ENCODE peak calls at places on chromosomes 3 and 15, in six cellular contexts. One of them, this sample, is unnamed.

GRCh38 chr3:59128685-59129084 is 78.9 kb upstream of the CFAP20DC start:
- DNase-seq in cardiac fibroblast: no peak
- DNase-seq in amniotic epithelial cell: no peak
- DNase-seq in transverse colon: no peak
- DNase-seq in GM10248: no peak
- DNase-seq in activated naive CD4-positive, alpha-beta T cell treated with Interleukin-2 at 50 U/mL for 16 hours: no peak
- DNase-seq in this sample: no peak

GRCh38 chr3:100386437-100387064 is 14.3 kb downstream of the TOMM70 start:
- DNase-seq in cardiac fibroblast: no peak
- DNase-seq in amniotic epithelial cell: peak
- DNase-seq in transverse colon: no peak
- DNase-seq in GM10248: no peak
- DNase-seq in activated naive CD4-positive, alpha-beta T cell treated with Interleukin-2 at 50 U/mL for 16 hours: no peak
- DNase-seq in this sample: no peak

GRCh38 chr3:140630866-140631265 is 47.0 kb upstream of the TRIM42 start:
- DNase-seq in cardiac fibroblast: peak
- DNase-seq in amniotic epithelial cell: peak
- DNase-seq in transverse colon: no peak
- DNase-seq in GM10248: no peak
- DNase-seq in activated naive CD4-positive, alpha-beta T cell treated with Interleukin-2 at 50 U/mL for 16 hours: no peak
- DNase-seq in this sample: no peak

GRCh38 chr15:85689729-85690128 is 105.0 kb downstream of the KLHL25 start:
- DNase-seq in cardiac fibroblast: peak
- DNase-seq in amniotic epithelial cell: peak
- DNase-seq in transverse colon: peak
- DNase-seq in GM10248: peak
- DNase-seq in activated naive CD4-positive, alpha-beta T cell treated with Interleukin-2 at 50 U/mL for 16 hours: peak
- DNase-seq in this sample: no peak

GRCh38 chr3:4493931-4494806 is 1.0 kb downstream of the ITPR1 start:
- DNase-seq in cardiac fibroblast: peak
- DNase-seq in amniotic epithelial cell: peak
- DNase-seq in transverse colon: peak
- DNase-seq in GM10248: no peak
- DNase-seq in activated naive CD4-positive, alpha-beta T cell treated with Interleukin-2 at 50 U/mL for 16 hours: peak
- DNase-seq in this sample: no peak

GRCh38 chr3:57983734-57984518 is 24.3 kb upstream of the FLNB start:
- DNase-seq in cardiac fibroblast: peak
- DNase-seq in amniotic epithelial cell: peak
- DNase-seq in transverse colon: peak
- DNase-seq in GM10248: peak
- DNase-seq in activated naive CD4-positive, alpha-beta T cell treated with Interleukin-2 at 50 U/mL for 16 hours: peak
- DNase-seq in this sample: peak

GRCh38 chr3:1087066-1087555 is 5.7 kb upstream of the CNTN6 start:
- DNase-seq in cardiac fibroblast: peak
- DNase-seq in amniotic epithelial cell: peak
- DNase-seq in transverse colon: no peak
- DNase-seq in GM10248: no peak
- DNase-seq in activated naive CD4-positive, alpha-beta T cell treated with Interleukin-2 at 50 U/mL for 16 hours: no peak
- DNase-seq in this sample: no peak

GRCh38 chr15:69478259-69478687 is 25.7 kb downstream of the RPLP1 start:
- DNase-seq in cardiac fibroblast: peak
- DNase-seq in amniotic epithelial cell: peak
- DNase-seq in transverse colon: peak
- DNase-seq in GM10248: peak
- DNase-seq in activated naive CD4-positive, alpha-beta T cell treated with Interleukin-2 at 50 U/mL for 16 hours: peak
- DNase-seq in this sample: peak

GRCh38 chr3:194740859-194741486 is 55.3 kb downstream of the FAM43A start:
- DNase-seq in cardiac fibroblast: peak
- DNase-seq in amniotic epithelial cell: peak
- DNase-seq in transverse colon: no peak
- DNase-seq in GM10248: no peak
- DNase-seq in activated naive CD4-positive, alpha-beta T cell treated with Interleukin-2 at 50 U/mL for 16 hours: no peak
- DNase-seq in this sample: no peak

GRCh38 chr3:170523248-170523647 is 62.6 kb downstream of the SLC7A14 start:
- DNase-seq in cardiac fibroblast: peak
- DNase-seq in amniotic epithelial cell: no peak
- DNase-seq in transverse colon: no peak
- DNase-seq in GM10248: no peak
- DNase-seq in activated naive CD4-positive, alpha-beta T cell treated with Interleukin-2 at 50 U/mL for 16 hours: no peak
- DNase-seq in this sample: no peak

GRCh38 chr15:98292442-98293240 is 332.1 kb downstream of the ARRDC4 start:
- DNase-seq in cardiac fibroblast: peak
- DNase-seq in amniotic epithelial cell: no peak
- DNase-seq in transverse colon: peak
- DNase-seq in GM10248: peak
- DNase-seq in activated naive CD4-positive, alpha-beta T cell treated with Interleukin-2 at 50 U/mL for 16 hours: no peak
- DNase-seq in this sample: peak

GRCh38 chr3:23068016-23068728 is 135.0 kb upstream of the UBE2E2 start:
- DNase-seq in cardiac fibroblast: no peak
- DNase-seq in amniotic epithelial cell: no peak
- DNase-seq in transverse colon: no peak
- DNase-seq in GM10248: no peak
- DNase-seq in activated naive CD4-positive, alpha-beta T cell treated with Interleukin-2 at 50 U/mL for 16 hours: no peak
- DNase-seq in this sample: no peak

GRCh38 chr3:102451556-102451955 is 16.7 kb downstream of the ZPLD1 start:
- DNase-seq in cardiac fibroblast: no peak
- DNase-seq in amniotic epithelial cell: no peak
- DNase-seq in transverse colon: no peak
- DNase-seq in GM10248: no peak
- DNase-seq in activated naive CD4-positive, alpha-beta T cell treated with Interleukin-2 at 50 U/mL for 16 hours: no peak
- DNase-seq in this sample: no peak

GRCh38 chr15:48627260-48627969 is 18.1 kb downstream of the FBN1 start:
- DNase-seq in cardiac fibroblast: peak
- DNase-seq in amniotic epithelial cell: peak
- DNase-seq in transverse colon: no peak
- DNase-seq in GM10248: no peak
- DNase-seq in activated naive CD4-positive, alpha-beta T cell treated with Interleukin-2 at 50 U/mL for 16 hours: no peak
- DNase-seq in this sample: no peak

GRCh38 chr3:78857494-78858111 is 910.2 kb downstream of the ROBO1 start:
- DNase-seq in cardiac fibroblast: peak
- DNase-seq in amniotic epithelial cell: peak
- DNase-seq in transverse colon: no peak
- DNase-seq in GM10248: no peak
- DNase-seq in activated naive CD4-positive, alpha-beta T cell treated with Interleukin-2 at 50 U/mL for 16 hours: no peak
- DNase-seq in this sample: no peak

GRCh38 chr3:72756900-72757299 is 91.3 kb downstream of the SHQ1 start:
- DNase-seq in cardiac fibroblast: no peak
- DNase-seq in amniotic epithelial cell: no peak
- DNase-seq in transverse colon: no peak
- DNase-seq in GM10248: peak
- DNase-seq in activated naive CD4-positive, alpha-beta T cell treated with Interleukin-2 at 50 U/mL for 16 hours: peak
- DNase-seq in this sample: peak

GRCh38 chr3:137263982-137264777 is 306.4 kb downstream of the IL20RB start:
- DNase-seq in cardiac fibroblast: no peak
- DNase-seq in amniotic epithelial cell: no peak
- DNase-seq in transverse colon: peak
- DNase-seq in GM10248: no peak
- DNase-seq in activated naive CD4-positive, alpha-beta T cell treated with Interleukin-2 at 50 U/mL for 16 hours: no peak
- DNase-seq in this sample: no peak

GRCh38 chr3:8279476-8279875 is 222.1 kb upstream of the LMCD1 start:
- DNase-seq in cardiac fibroblast: no peak
- DNase-seq in amniotic epithelial cell: no peak
- DNase-seq in transverse colon: no peak
- DNase-seq in GM10248: no peak
- DNase-seq in activated naive CD4-positive, alpha-beta T cell treated with Interleukin-2 at 50 U/mL for 16 hours: no peak
- DNase-seq in this sample: no peak

GRCh38 chr3:126519506-126520455 is 2.2 kb upstream of the UROC1 start:
- DNase-seq in cardiac fibroblast: no peak
- DNase-seq in amniotic epithelial cell: no peak
- DNase-seq in transverse colon: no peak
- DNase-seq in GM10248: no peak
- DNase-seq in activated naive CD4-positive, alpha-beta T cell treated with Interleukin-2 at 50 U/mL for 16 hours: no peak
- DNase-seq in this sample: no peak

GRCh38 chr15:32683906-32684584 is 33.8 kb upstream of the GREM1 start:
- DNase-seq in cardiac fibroblast: peak
- DNase-seq in amniotic epithelial cell: peak
- DNase-seq in transverse colon: no peak
- DNase-seq in GM10248: no peak
- DNase-seq in activated naive CD4-positive, alpha-beta T cell treated with Interleukin-2 at 50 U/mL for 16 hours: no peak
- DNase-seq in this sample: no peak

GRCh38 chr15:60520041-60520824 is 41.3 kb upstream of the ICE2 start:
- DNase-seq in cardiac fibroblast: peak
- DNase-seq in amniotic epithelial cell: peak
- DNase-seq in transverse colon: no peak
- DNase-seq in GM10248: no peak
- DNase-seq in activated naive CD4-positive, alpha-beta T cell treated with Interleukin-2 at 50 U/mL for 16 hours: no peak
- DNase-seq in this sample: no peak

GRCh38 chr3:187484547-187485325 is 116.6 kb downstream of the RTP4 start:
- DNase-seq in cardiac fibroblast: no peak
- DNase-seq in amniotic epithelial cell: no peak
- DNase-seq in transverse colon: no peak
- DNase-seq in GM10248: no peak
- DNase-seq in activated naive CD4-positive, alpha-beta T cell treated with Interleukin-2 at 50 U/mL for 16 hours: no peak
- DNase-seq in this sample: no peak